ENCODE peak calls at places on chromosomes 7 and 10, in ten cellular contexts. R is fibroblast of mammary gland; K is smooth muscle cell of the brain vasculature; U is CD4-positive, alpha-beta T cell; D is NCI-H226; Q is stimulated activated CD8-positive, alpha-beta memory T cell treated with anti-CD3 and anti-CD28 coated beads, Interleukin-15, amount 100 ng/mL, for 24 hours; S is mucosa of descending colon; I is CD8-positive, alpha-beta T cell; V is activated effector memory CD4-positive, alpha-beta T cell treated with anti-CD3 and anti-CD28 coated beads, Interleukin-2, amount 50 U/mL, for 16 hours; F is ureter. L is an unnamed sample.

GRCh38 chr7:130831322-130831721 is 97.3 kb upstream of the KLF14 start:
- DNase-seq in R (no peak), K (no peak), U (no peak), D (no peak), Q (no peak), S (no peak), I (no peak), V (no peak), F (no peak), L (no peak)

GRCh38 chr7:738723-739454 is 11.8 kb upstream of the PRKAR1B start:
- DNase-seq in R (no peak), K (no peak), U (no peak), D (no peak), Q (no peak), S (no peak), I (no peak), V (peak), F (no peak), L (no peak)

GRCh38 chr10:52778511-52779392 is 6.2 kb upstream of the MBL2 start:
- DNase-seq in R (peak), K (peak), U (no peak), D (no peak), Q (no peak), S (peak), I (no peak), V (no peak), F (no peak), L (no peak)

GRCh38 chr7:4837814-4838625 is 23.8 kb downstream of the PAPOLB start:
- DNase-seq in R (no peak), K (no peak), U (no peak), D (no peak), Q (no peak), S (no peak), I (no peak), V (peak), F (no peak), L (no peak)

GRCh38 chr10:87870154-87870553 is 6.7 kb downstream of the PTEN start:
- DNase-seq in R (no peak), K (no peak), U (no peak), D (no peak), Q (no peak), S (no peak), I (no peak), V (no peak), F (no peak), L (no peak)

GRCh38 chr7:106721816-106722785 is 61.1 kb upstream of the CCDC71L start:
- DNase-seq in R (peak), K (no peak), U (no peak), D (no peak), Q (no peak), S (no peak), I (no peak), V (no peak), F (no peak), L (no peak)

GRCh38 chr7:73856941-73857340 is 4.0 kb upstream of the TMEM270 start:
- DNase-seq in R (no peak), K (no peak), U (no peak), D (no peak), Q (no peak), S (no peak), I (no peak), V (no peak), F (no peak), L (no peak)

GRCh38 chr7:100801833-100802568 is 25.3 kb downstream of the EPHB4 start:
- DNase-seq in R (peak), K (peak), U (no peak), D (peak), Q (no peak), S (peak), I (no peak), V (no peak), F (peak), L (no peak)

GRCh38 chr7:6375346-6376101 is 72.2 kb downstream of the DAGLB start:
- DNase-seq in R (peak), K (no peak), U (peak), D (no peak), Q (no peak), S (peak), I (peak), V (peak), F (no peak), L (no peak)

GRCh38 chr10:114471906-114472873 is 67.9 kb upstream of the AFAP1L2 start:
- DNase-seq in R (no peak), K (no peak), U (no peak), D (no peak), Q (no peak), S (peak), I (no peak), V (no peak), F (no peak), L (no peak)

GRCh38 chr10:101451589-101452190 is 97.7 kb downstream of the BTRC start:
- DNase-seq in R (no peak), K (no peak), U (no peak), D (no peak), Q (no peak), S (no peak), I (no peak), V (no peak), F (no peak), L (no peak)

GRCh38 chr7:54189330-54189729 is 352.8 kb upstream of the VSTM2A start:
- DNase-seq in R (no peak), K (no peak), U (no peak), D (no peak), Q (no peak), S (no peak), I (no peak), V (no peak), F (no peak), L (no peak)

GRCh38 chr10:118496525-118496924 is 98.9 kb downstream of the PRLHR start:
- DNase-seq in R (no peak), K (no peak), U (no peak), D (no peak), Q (no peak), S (peak), I (no peak), V (no peak), F (no peak), L (no peak)